ENCODE peak calls at places on chromosome 20, in nine cellular contexts. W is A172; G is naive thymus-derived CD8-positive, alpha-beta T cell; L is BJ; H is SW 1271; T is mesenchymal stem cell; Z is activated CD8-positive, alpha-beta memory T cell treated with anti-CD3 and anti-CD28 coated beads for 4 hours; J is EH; Y is mucosa of descending colon. O is an unnamed sample.
A peak's percentile ranks its signal among the peaks of the same experiment; 100 is the strongest.

GRCh38 chr20:51752343-51752951 is 15.7 kb downstream of the ATP9A start:
- DNase-seq in W (peak; percentile 89), G (no peak), L (peak; percentile 83), H (peak; percentile 31), T (peak; percentile 93), Z (no peak), J (peak; percentile 95), Y (no peak), O (peak; percentile 77)

GRCh38 chr20:50689864-50690263 is 1.5 kb downstream of the RIPOR3 start:
- DNase-seq in W (peak; percentile 81), G (no peak), L (no peak), H (no peak), T (no peak), Z (no peak), J (peak; percentile 25), Y (no peak), O (peak; percentile 84)

GRCh38 chr20:7180261-7181045 is 413.0 kb downstream of the BMP2 start:
- DNase-seq in W (no peak), G (no peak), L (no peak), H (no peak), T (peak; percentile 1), Z (no peak), J (no peak), Y (no peak), O (peak; percentile 40)

GRCh38 chr20:42150230-42150629 is 532.1 kb upstream of the CHD6 start:
- DNase-seq in W (no peak), G (no peak), L (no peak), H (no peak), T (no peak), Z (no peak), J (no peak), Y (no peak), O (no peak)

GRCh38 chr20:57615472-57615855 is 4.8 kb downstream of the ZBP1 start:
- DNase-seq in W (no peak), G (no peak), L (no peak), H (no peak), T (no peak), Z (no peak), J (no peak), Y (no peak), O (no peak)

GRCh38 chr20:62365814-62366369 is 1.2 kb downstream of the LAMA5 start:
- DNase-seq in W (peak; percentile 78), G (no peak), L (no peak), H (peak; percentile 43), T (no peak), Z (no peak), J (no peak), Y (peak; percentile 41), O (no peak)

GRCh38 chr20:23456416-23456815 is 3.7 kb upstream of the CST11 start:
- DNase-seq in W (no peak), G (no peak), L (no peak), H (no peak), T (no peak), Z (no peak), J (no peak), Y (no peak), O (no peak)

GRCh38 chr20:63228786-63229185 is 6.9 kb upstream of the BIRC7 start:
- DNase-seq in W (no peak), G (no peak), L (no peak), H (no peak), T (no peak), Z (no peak), J (no peak), Y (no peak), O (no peak)

GRCh38 chr20:48754269-48754668 is 73.5 kb downstream of the PREX1 start:
- DNase-seq in W (no peak), G (no peak), L (no peak), H (no peak), T (no peak), Z (no peak), J (no peak), Y (no peak), O (no peak)

GRCh38 chr20:9609892-9610502 is 95.6 kb downstream of the LAMP5 start:
- DNase-seq in W (peak; percentile 74), G (no peak), L (peak; percentile 18), H (peak; percentile 14), T (peak; percentile 67), Z (no peak), J (peak; percentile 68), Y (no peak), O (peak; percentile 82)

GRCh38 chr20:63808964-63809674 is 21.9 kb downstream of the ZBTB46 start:
- DNase-seq in W (no peak), G (no peak), L (no peak), H (no peak), T (no peak), Z (no peak), J (no peak), Y (no peak), O (no peak)

GRCh38 chr20:58329711-58330110 is 20.2 kb downstream of the RAB22A start:
- DNase-seq in W (no peak), G (no peak), L (no peak), H (no peak), T (no peak), Z (no peak), J (no peak), Y (no peak), O (no peak)

GRCh38 chr20:42401598-42401997 is 783.4 kb upstream of the CHD6 start:
- DNase-seq in W (no peak), G (no peak), L (no peak), H (no peak), T (no peak), Z (no peak), J (no peak), Y (no peak), O (no peak)

GRCh38 chr20:58447733-58448391 is 58.8 kb downstream of the VAPB start:
- DNase-seq in W (peak; percentile 64), G (peak; percentile 27), L (no peak), H (no peak), T (peak; percentile 71), Z (peak; percentile 10), J (peak; percentile 66), Y (peak; percentile 62), O (peak; percentile 77)

GRCh38 chr20:49775229-49775693 is 37.4 kb upstream of the SLC9A8 start:
- DNase-seq in W (peak; percentile 97), G (no peak), L (peak; percentile 24), H (peak; percentile 92), T (peak; percentile 94), Z (no peak), J (peak; percentile 76), Y (peak; percentile 60), O (peak; percentile 86)

O was measured in choroid plexus epithelial cell.